ENCODE peak calls at places on chromosomes 6 and 20, in six cellular contexts. M is transverse colon; V is breast epithelium; X is activated T-helper 1 cell treated with anti-CD3 and anti-CD28 coated beads, Interleukin-12 subunit alpha, Interleukin-12 subunit beta, Interleukin-2, Interleukin-4 antibody, amounts not matched to agents 30 ng/mL and 10 ng/mL and 1 ng/mL, durations not matched to agents 14 hours and 24 hours and 36 hours; Y is activated naive CD4-positive, alpha-beta T cell treated with anti-CD3 and anti-CD28 coated beads, Interleukin-2, amount 10 ng/mL, durations not matched to agents 7 days and 5 days; H is progenitor cell of endocrine pancreas. G is an unnamed sample.

GRCh38 chr6:74041420-74041819 is 345.4 kb downstream of the CD109 start:
- DNase-seq in Y (no peak), H (no peak), X (no peak), V (no peak), M (no peak), G (no peak)

GRCh38 chr6:15464211-15464725 is 198.6 kb downstream of the DTNBP1 start:
- DNase-seq in X (peak), Y (peak), M (peak), H (no peak), V (no peak), G (peak)

GRCh38 chr6:110054664-110055386 is 76.7 kb downstream of the GPR6 start:
- DNase-seq in X (no peak), V (no peak), H (no peak), Y (no peak), M (no peak), G (no peak)

GRCh38 chr6:32947552-32948465 is 5.1 kb downstream of the HLA-DMA start:
- DNase-seq in V (no peak), M (peak), Y (peak), H (no peak), X (peak), G (peak)

GRCh38 chr6:131381694-131382093 is 191.3 kb upstream of the ARG1 start:
- DNase-seq in M (no peak), Y (no peak), H (no peak), X (no peak), V (no peak), G (no peak)

GRCh38 chr6:17423018-17423417 is 29.6 kb downstream of the CAP2 start:
- DNase-seq in H (no peak), X (no peak), Y (no peak), M (no peak), V (no peak), G (no peak)

GRCh38 chr6:106173480-106173879 is 87.3 kb downstream of the PRDM1 start:
- DNase-seq in V (no peak), H (no peak), Y (peak), M (no peak), X (no peak), G (no peak)

GRCh38 chr6:11194399-11195274 is 37.8 kb downstream of the NEDD9 start:
- DNase-seq in Y (no peak), V (no peak), M (no peak), X (no peak), H (no peak), G (no peak)

GRCh38 chr6:144317736-144318135 is 32.6 kb downstream of the UTRN start:
- DNase-seq in H (no peak), V (no peak), X (no peak), M (no peak), Y (no peak), G (no peak)

GRCh38 chr6:75284285-75285155 is at the start of gene TMEM30A:
- DNase-seq in V (peak), Y (peak), H (peak), X (peak), M (peak), G (peak)

GRCh38 chr20:52004720-52005119 is 186.9 kb downstream of the ZFP64 start:
- DNase-seq in X (no peak), Y (no peak), M (no peak), V (no peak), H (no peak), G (no peak)

GRCh38 chr6:38804368-38804767 is 89.3 kb downstream of the DNAH8 start:
- DNase-seq in H (no peak), X (no peak), V (no peak), M (no peak), Y (no peak), G (no peak)

GRCh38 chr6:3867616-3868502 is 18.7 kb downstream of the FAM50B start:
- DNase-seq in H (no peak), V (no peak), M (no peak), Y (no peak), X (no peak), G (no peak)

GRCh38 chr20:23129256-23129655 is 43.1 kb upstream of the CD93 start:
- DNase-seq in M (no peak), V (no peak), X (no peak), H (no peak), Y (no peak), G (no peak)

GRCh38 chr6:34746104-34746846 is 11.0 kb upstream of the SNRPC start:
- DNase-seq in X (no peak), H (no peak), M (no peak), Y (no peak), V (no peak), G (no peak)

GRCh38 chr20:32638848-32639247 is 34.9 kb downstream of the C20orf203 start:
- DNase-seq in V (no peak), Y (no peak), X (no peak), M (no peak), H (no peak), G (no peak)

GRCh38 chr6:14316911-14317535 is 199.5 kb downstream of the CD83 start:
- DNase-seq in H (no peak), Y (peak), X (no peak), V (no peak), M (no peak), G (no peak)

GRCh38 chr6:90458353-90459224 is 128.3 kb downstream of the MAP3K7 start:
- DNase-seq in X (peak), M (no peak), V (no peak), Y (peak), H (no peak), G (peak)

GRCh38 chr6:27157461-27158315 is 89.8 kb upstream of the PRSS16 start:
- DNase-seq in X (peak), V (no peak), H (no peak), M (peak), Y (peak), G (peak)

GRCh38 chr6:34288581-34288980 is 39.8 kb upstream of the SMIM29 start:
- DNase-seq in V (no peak), H (no peak), Y (peak), M (no peak), X (peak), G (no peak)

GRCh38 chr6:167855825-167856425 is 29.2 kb downstream of the AFDN start:
- DNase-seq in Y (no peak), V (no peak), H (no peak), X (no peak), M (no peak), G (no peak)

GRCh38 chr6:170144952-170145587 is 145.8 kb downstream of the DLL1 start:
- DNase-seq in H (no peak), M (no peak), Y (peak), V (no peak), X (no peak), G (no peak)

GRCh38 chr20:4951299-4951698 is 50.0 kb downstream of the SLC23A2 start:
- DNase-seq in M (no peak), Y (no peak), V (no peak), H (no peak), X (no peak), G (no peak)

GRCh38 chr6:151325075-151326050 is 66.0 kb downstream of the ZBTB2 start:
- DNase-seq in M (peak), X (no peak), V (peak), H (no peak), Y (peak), G (peak)

GRCh38 chr6:437042-437402 is 45.5 kb downstream of the IRF4 start:
- DNase-seq in V (no peak), M (no peak), Y (no peak), H (no peak), X (no peak), G (no peak)

GRCh38 chr6:132247381-132248159 is 153.7 kb downstream of the MOXD1 start:
- DNase-seq in H (no peak), X (no peak), Y (no peak), V (no peak), M (no peak), G (no peak)

GRCh38 chr6:162904069-162904663 is 176.4 kb downstream of the PACRG start:
- DNase-seq in M (no peak), V (no peak), X (no peak), Y (no peak), H (no peak), G (no peak)

GRCh38 chr20:49668181-49668877 is 45.3 kb downstream of the B4GALT5 start:
- DNase-seq in H (no peak), Y (peak), M (peak), X (no peak), V (no peak), G (peak)

GRCh38 chr20:56111951-56112730 is 106.8 kb upstream of the CBLN4 start:
- DNase-seq in H (no peak), V (no peak), X (no peak), M (no peak), Y (no peak), G (no peak)

GRCh38 chr20:35515949-35516645 is 13.4 kb downstream of the C20orf173 start:
- DNase-seq in V (no peak), H (no peak), M (no peak), X (no peak), Y (no peak), G (no peak)

GRCh38 chr6:108835218-108835850 is 12.9 kb upstream of the ARMC2 start:
- DNase-seq in H (peak), X (peak), V (peak), Y (peak), M (peak), G (peak)

GRCh38 chr20:55415567-55416142 is 589.7 kb downstream of the CBLN4 start:
- DNase-seq in Y (no peak), X (no peak), V (no peak), H (no peak), M (no peak), G (no peak)

GRCh38 chr6:109002100-109002697 is 92.4 kb downstream of the SESN1 start:
- DNase-seq in X (no peak), M (no peak), V (no peak), Y (no peak), H (no peak), G (no peak)

GRCh38 chr6:138493413-138493812 is 5.9 kb downstream of the NHSL1 start:
- DNase-seq in Y (no peak), M (no peak), H (no peak), X (no peak), V (peak), G (no peak)

GRCh38 chr6:16555550-16555949 is 205.7 kb downstream of the ATXN1 start:
- DNase-seq in M (no peak), Y (no peak), X (no peak), V (no peak), H (no peak), G (no peak)

GRCh38 chr6:108535079-108535742 is 25.5 kb upstream of the FOXO3 start:
- DNase-seq in Y (no peak), X (no peak), H (no peak), M (no peak), V (no peak), G (no peak)

GRCh38 chr6:101178748-101179147 is 214.8 kb upstream of the GRIK2 start:
- DNase-seq in M (no peak), V (no peak), H (no peak), X (no peak), Y (no peak), G (no peak)

GRCh38 chr6:10531513-10531912 is 10.4 kb downstream of the GCNT2 start:
- DNase-seq in X (no peak), Y (no peak), M (no peak), V (no peak), H (no peak), G (no peak)

GRCh38 chr20:33299111-33299603 is 16.1 kb downstream of the BPIFB1 start:
- DNase-seq in X (peak), H (peak), Y (peak), M (peak), V (peak), G (peak)